ENCODE peak calls at places on chromosomes 11 and 22, in six cellular contexts. M, Q, N, V, U and T are unnamed samples.

GRCh38 chr11:77596626-77597025 is 6.9 kb downstream of the AQP11 start:
- DNase-seq in V (peak), Q (no peak), U (no peak), N (no peak), M (peak), T (no peak)

GRCh38 chr22:49869855-49870712 is 16.4 kb downstream of the ZBED4 start:
- DNase-seq in M (no peak), Q (no peak), U (no peak), N (no peak), V (no peak), T (no peak)

GRCh38 chr11:27926981-27927481 is 180.9 kb downstream of the KIF18A start:
- DNase-seq in U (no peak), N (no peak), M (peak), V (peak), Q (no peak), T (no peak)

GRCh38 chr22:44118645-44119315 is 61.9 kb upstream of the PARVG start:
- DNase-seq in M (no peak), Q (no peak), U (no peak), V (no peak), N (no peak), T (no peak)

GRCh38 chr11:84563356-84563755 is 1063.8 kb downstream of the DLG2 start:
- DNase-seq in M (no peak), U (no peak), V (no peak), N (no peak), Q (no peak), T (no peak)

GRCh38 chr22:29519996-29520395 is 33.6 kb downstream of the THOC5 start:
- DNase-seq in M (no peak), U (no peak), Q (no peak), N (no peak), V (no peak), T (no peak)

GRCh38 chr11:115919341-115920086 is 415.3 kb upstream of the CADM1 start:
- DNase-seq in U (no peak), V (no peak), Q (peak), M (no peak), N (no peak), T (no peak)

GRCh38 chr11:110022548-110022947 is 70.6 kb upstream of the ZC3H12C start:
- DNase-seq in N (no peak), M (peak), Q (no peak), V (peak), U (no peak), T (no peak)

GRCh38 chr11:112175596-112175947 is 260 bp downstream of the BCO2 start:
- DNase-seq in V (no peak), Q (no peak), M (no peak), U (no peak), N (no peak), T (no peak)

GRCh38 chr11:64337538-64338249 is 2.3 kb upstream of the CCDC88B start:
- DNase-seq in M (no peak), N (no peak), U (no peak), V (no peak), Q (no peak), T (no peak)

GRCh38 chr22:21626735-21627469 is 2.9 kb downstream of the YDJC start:
- DNase-seq in N (no peak), U (no peak), M (no peak), V (no peak), Q (no peak), T (no peak)

GRCh38 chr22:21631025-21631424 is 1.2 kb upstream of the YDJC start:
- DNase-seq in M (no peak), U (no peak), V (no peak), Q (no peak), N (no peak), T (no peak)

GRCh38 chr22:21628386-21629261 is 1.2 kb downstream of the YDJC start:
- DNase-seq in Q (no peak), V (no peak), N (no peak), M (no peak), U (no peak), T (no peak)

GRCh38 chr22:21632237-21632895 is at the start of gene CCDC116:
- DNase-seq in Q (no peak), V (no peak), M (no peak), N (peak), U (no peak), T (no peak)

DNA sequence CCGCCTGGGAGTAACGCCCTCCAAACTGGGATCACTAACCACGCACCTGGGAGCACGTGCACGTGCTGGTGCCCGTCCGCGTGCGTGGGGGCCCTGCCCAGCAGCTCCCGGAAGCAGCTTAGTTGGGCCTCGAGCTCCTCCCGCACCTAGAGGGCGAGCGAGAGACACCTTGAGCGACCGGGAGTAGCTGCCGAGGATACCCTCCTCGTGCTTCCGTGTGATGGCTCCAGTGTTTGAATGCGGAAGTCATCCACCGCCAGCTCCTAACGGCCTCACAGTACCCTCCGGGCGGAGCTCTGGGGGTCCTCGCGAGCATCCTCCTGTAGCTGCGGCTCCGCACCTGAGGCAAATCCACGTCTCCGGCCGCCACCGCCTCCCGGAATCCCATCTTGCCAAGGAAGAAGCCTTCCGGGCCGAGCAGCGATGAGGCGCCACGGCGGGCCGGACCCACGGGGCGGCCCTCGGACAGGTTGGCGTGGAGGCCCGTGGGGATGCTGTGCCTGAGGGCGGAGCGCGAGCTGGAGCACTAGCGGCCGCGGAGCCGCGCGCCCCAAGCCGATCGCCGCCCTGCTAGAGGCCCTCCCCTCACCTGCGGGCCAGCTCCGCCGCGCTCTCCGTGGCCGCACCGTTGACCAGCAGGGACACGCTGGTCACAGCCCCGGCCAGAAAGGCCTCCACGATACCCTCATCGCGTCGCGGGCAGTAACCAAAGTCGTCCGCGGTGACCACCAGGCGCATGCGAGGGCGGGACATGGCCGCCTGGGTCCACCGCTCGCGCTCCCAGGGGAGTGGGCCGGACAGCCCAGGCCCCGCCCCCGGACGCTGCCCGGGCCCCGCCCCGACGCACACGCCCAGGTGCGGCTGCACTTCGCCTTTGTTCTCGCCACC is at the start of gene YDJC:
- DNase-seq in M (no peak), U (peak), V (peak), N (peak), Q (peak), T (peak)
- TF ChIP-seq CTCF in M (peak), U (peak), V (peak), N (no peak), Q (peak), T (peak)

GRCh38 chr11:69443968-69444364 is 37.5 kb upstream of the LINC01488 start:
- DNase-seq in V (peak), M (no peak), Q (peak), U (no peak), N (no peak), T (peak)

GRCh38 chr11:69445131-69445470 is 36.4 kb upstream of the LINC01488 start:
- DNase-seq in U (no peak), M (no peak), N (no peak), Q (no peak), V (no peak), T (no peak)

GRCh38 chr11:69443138-69443967 is 38.1 kb upstream of the LINC01488 start:
- DNase-seq in N (peak), U (peak), M (no peak), Q (peak), V (peak), T (peak)

GRCh38 chr11:69446108-69446507 is 35.4 kb upstream of the LINC01488 start:
- DNase-seq in M (no peak), V (no peak), U (no peak), N (no peak), Q (no peak), T (no peak)

DNA sequence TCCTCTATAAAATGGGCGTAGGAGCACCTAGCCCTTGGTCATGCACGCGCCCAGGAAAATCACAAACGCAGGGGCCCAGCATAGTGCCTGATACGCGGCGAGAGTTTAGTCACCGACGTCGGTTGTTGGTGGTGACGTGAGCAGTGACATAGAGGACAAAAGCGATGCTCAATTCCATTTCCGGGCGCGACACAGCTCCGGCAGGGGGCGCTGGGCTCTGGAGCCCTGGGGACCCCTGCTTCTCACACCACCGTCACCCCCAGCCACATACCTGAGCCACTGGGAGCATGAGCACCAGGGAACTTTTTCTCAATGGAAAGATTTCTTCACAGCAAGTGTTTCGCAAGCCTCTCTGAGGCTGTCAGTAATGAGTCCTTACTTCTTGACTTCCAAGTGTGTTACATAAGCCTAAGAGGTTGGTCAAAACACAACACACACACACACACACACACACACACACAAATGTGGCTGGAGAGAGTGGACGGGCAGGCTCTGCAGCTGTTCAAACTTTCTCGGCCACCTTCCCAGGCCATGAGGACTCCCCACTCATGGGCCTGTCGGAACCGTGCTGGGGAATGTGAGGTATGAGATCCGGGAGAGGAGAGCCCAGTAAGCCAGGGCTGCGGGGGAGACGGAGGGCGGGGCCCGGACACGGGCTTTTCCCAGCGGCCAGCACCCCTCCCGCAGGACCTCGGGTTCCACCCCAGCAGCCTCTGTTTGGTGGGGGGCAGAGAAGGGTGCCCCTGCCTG is 36.9 kb upstream of the LINC01488 start:
- DNase-seq in V (peak), M (peak), N (peak), Q (peak), U (no peak), T (peak)
- TF ChIP-seq CTCF in V (no peak), M (no peak), N (peak), Q (peak), U (no peak), T (peak)

DNA sequence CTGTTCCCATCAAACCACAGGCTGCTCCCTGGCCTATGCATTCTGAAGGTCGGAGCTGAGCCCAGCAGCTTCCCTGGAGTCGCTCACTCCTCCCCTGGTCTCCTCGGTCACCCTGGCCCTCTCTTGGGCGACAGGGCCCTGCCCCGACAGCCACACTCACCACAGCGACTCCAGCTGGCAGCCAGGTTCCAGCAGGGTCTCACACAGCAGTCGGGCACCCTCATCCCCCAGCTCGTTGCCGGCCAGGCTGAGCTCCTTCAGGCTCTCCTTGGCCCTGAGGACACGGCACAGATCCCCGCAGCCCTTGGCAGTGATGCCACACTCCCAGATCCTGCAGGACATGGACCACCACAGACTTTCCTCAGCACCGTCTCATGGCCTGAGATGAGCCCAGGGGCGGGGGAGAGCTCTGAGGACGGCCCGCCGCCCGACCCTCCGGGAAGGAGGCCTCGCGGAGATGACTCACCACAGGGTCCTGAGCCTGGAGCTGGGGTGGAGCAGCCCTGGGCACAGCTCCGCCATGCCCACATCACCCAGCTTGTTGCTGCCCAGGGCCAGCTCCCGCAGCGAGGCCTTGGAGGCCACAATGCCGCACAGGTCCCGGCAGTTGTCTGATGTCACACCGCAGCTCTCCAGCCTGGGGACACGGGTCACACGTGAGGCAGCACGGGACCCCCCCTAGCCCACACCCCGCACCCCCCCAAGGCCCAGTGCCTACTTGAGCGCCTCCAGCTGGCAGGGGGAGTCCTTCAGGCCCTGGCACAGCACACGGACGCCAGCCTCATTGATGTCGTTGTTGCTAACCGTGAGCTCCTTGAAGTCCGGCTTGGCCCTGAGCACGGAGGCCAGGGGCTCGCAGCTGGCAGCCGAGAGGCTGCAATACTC is 8.5 kb downstream of the RNH1 start:
- DNase-seq in M (no peak), N (no peak), U (no peak), V (no peak), Q (no peak), T (no peak)
- TF ChIP-seq CTCF in M (no peak), N (no peak), U (no peak), V (no peak), Q (no peak), T (no peak)

GRCh38 chr11:13324709-13325108 is 47.1 kb downstream of the BMAL1 start:
- DNase-seq in V (no peak), M (no peak), N (no peak), Q (no peak), U (no peak), T (no peak)
- TF ChIP-seq CTCF in V (no peak), M (no peak), N (no peak), Q (no peak), U (no peak), T (no peak)

DNA sequence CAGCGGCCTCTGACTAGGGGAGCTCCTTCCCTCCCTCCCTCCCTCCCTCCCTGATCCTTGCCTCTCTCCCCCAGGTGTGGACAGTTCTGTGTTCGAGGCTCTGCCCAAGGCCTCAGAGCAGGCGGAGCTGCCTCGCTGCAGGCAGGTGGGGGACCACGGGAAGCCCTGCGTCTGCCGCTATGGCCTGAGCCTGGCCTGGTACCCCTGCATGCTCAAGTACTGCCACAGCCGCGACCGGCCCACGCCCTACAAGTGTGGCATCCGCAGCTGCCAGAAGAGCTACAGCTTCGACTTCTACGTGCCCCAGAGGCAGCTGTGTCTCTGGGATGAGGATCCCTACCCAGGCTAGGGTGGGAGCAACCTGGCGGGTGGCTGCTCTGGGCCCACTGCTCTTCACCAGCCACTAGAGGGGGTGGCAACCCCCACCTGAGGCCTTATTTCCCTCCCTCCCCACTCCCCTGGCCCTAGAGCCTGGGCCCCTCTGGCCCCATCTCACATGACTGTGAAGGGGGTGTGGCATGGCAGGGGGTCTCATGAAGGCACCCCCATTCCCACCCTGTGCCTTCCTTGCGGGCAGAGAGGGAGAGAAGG is 11.1 kb upstream of the POU2F3 start:
- DNase-seq in V (no peak), N (no peak), Q (no peak), U (no peak), M (no peak), T (no peak)
- TF ChIP-seq CTCF in V (no peak), N (no peak), Q (no peak), U (no peak), M (peak), T (peak)

GRCh38 chr22:36767035-36767775 is 8.7 kb downstream of the IFT27 start:
- DNase-seq in M (no peak), N (peak), U (no peak), V (no peak), Q (no peak), T (no peak)

GRCh38 chr22:36769541-36769940 is 6.4 kb downstream of the IFT27 start:
- DNase-seq in Q (no peak), N (no peak), V (no peak), U (no peak), M (no peak), T (no peak)

GRCh38 chr22:36768616-36769015 is 7.3 kb downstream of the IFT27 start:
- DNase-seq in V (no peak), M (no peak), Q (no peak), N (no peak), U (no peak), T (no peak)

GRCh38 chr22:36765943-36766450 is 9.9 kb downstream of the IFT27 start:
- DNase-seq in V (peak), U (no peak), N (no peak), Q (no peak), M (no peak), T (no peak)

GRCh38 chr22:36768141-36768540 is 7.8 kb downstream of the IFT27 start:
- DNase-seq in Q (no peak), V (no peak), M (no peak), N (no peak), U (no peak), T (no peak)
- TF ChIP-seq CTCF in Q (no peak), V (no peak), M (no peak), N (no peak), U (no peak), T (no peak)

DNA sequence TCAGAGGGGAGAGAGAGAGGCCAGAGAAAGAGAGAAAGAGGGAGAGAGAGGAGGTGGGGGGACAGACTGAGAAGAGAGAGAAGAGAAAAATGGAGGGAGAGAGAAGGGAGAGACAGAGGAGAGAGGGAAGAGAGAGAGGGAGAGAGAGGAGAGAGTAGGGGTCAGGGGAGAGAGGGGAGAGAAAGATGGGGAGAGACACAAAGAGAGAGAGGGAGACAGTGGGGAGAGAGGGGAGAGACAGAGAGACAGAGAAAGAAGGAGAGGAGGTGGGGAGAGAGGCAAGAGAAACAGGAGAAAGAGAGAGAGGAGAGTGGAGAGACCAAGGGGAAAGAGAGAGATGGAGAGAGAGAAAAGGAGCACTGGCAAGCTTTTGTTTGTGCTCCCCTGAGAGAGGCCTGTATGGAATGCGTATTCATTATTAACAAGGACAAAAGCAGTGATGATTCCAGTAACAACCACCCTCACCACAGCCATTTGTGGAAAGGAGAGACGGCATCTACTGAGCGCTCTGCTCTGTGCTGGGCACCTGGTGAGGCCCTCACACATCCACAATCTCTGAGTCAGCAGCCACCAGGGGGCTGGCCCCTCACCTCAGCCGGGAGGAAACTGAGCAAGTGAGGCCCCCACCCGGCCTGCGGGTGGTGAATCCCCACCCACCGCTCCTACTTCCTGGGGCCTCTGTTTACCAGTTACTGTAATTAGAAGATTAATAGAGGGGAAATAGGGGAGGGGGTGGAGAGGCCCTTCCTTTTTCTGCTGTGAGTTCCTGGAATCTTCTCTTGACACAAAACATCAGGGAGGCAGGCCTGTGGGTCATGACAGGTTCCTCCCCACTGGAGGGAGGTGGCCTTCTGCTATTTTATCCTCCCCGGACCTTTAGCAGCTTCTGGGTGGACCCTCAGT is 14.7 kb upstream of the MIAT start:
- DNase-seq in U (no peak), V (no peak), Q (peak), N (peak), M (no peak), T (peak)
- TF ChIP-seq CTCF in U (peak), V (no peak), Q (no peak), N (no peak), M (no peak), T (no peak)

DNA sequence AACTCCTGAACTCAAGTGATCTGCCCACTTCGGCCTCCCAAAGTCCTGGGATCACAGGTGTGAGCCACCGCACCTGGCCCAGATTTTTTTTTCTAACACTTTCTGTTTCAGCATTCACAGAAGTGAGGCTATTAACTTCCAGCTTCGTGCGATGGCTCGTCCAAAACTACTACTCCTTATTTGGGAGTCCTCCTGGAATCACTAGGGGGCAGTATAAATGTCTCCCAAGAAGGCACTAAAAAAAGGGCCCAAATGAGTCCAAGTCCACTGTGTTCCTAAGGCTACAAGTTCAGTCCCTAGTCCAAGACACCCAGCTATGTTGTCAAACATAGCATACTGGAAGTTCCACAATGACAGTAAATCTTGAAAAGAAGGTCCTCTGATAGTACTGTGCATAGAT is 63.2 kb upstream of the BIRC3 start:
- DNase-seq in V (no peak), U (no peak), M (no peak), Q (no peak), N (peak), T (no peak)
- TF ChIP-seq CTCF in V (peak), U (no peak), M (no peak), Q (no peak), N (peak), T (peak)

GRCh38 chr11:10022764-10023163 is 271.3 kb downstream of the SBF2 start:
- DNase-seq in N (no peak), M (no peak), U (no peak), Q (no peak), V (no peak), T (no peak)

GRCh38 chr11:10012068-10012467 is 282.0 kb downstream of the SBF2 start:
- DNase-seq in M (no peak), Q (no peak), N (no peak), U (no peak), V (no peak), T (no peak)

GRCh38 chr11:10019906-10020682 is 273.9 kb downstream of the SBF2 start:
- DNase-seq in U (no peak), M (no peak), Q (peak), V (peak), N (no peak), T (no peak)

GRCh38 chr11:10021563-10021962 is 272.5 kb downstream of the SBF2 start:
- DNase-seq in M (no peak), Q (no peak), V (no peak), N (no peak), U (no peak), T (no peak)

GRCh38 chr11:10017050-10017449 is 277.0 kb downstream of the SBF2 start:
- DNase-seq in V (no peak), M (no peak), N (no peak), Q (no peak), U (no peak), T (no peak)
- TF ChIP-seq CTCF in V (no peak), M (no peak), N (no peak), Q (no peak), U (no peak), T (no peak)